ENCODE peak calls at places on chromosomes 2 and 18, in five cellular contexts. D is NCI-H1417 treated with DMSO at 0.1 percent for 48 hours, L is ELF-1, V is cardiac muscle cell, Q is activated gamma-delta T cell treated with Interleukin-2 at 50 U/mL for 16 hours. Z is an unnamed sample.

GRCh38 chr2:177675256-177676220 is 283.0 kb downstream of the AGPS start:
- DNase-seq in D (no peak), Q (no peak), V (no peak), L (no peak), Z (no peak)

GRCh38 chr2:189444322-189444721 is 3.0 kb downstream of the WDR75 start:
- DNase-seq in V (no peak), L (no peak), Q (no peak), D (no peak), Z (no peak)

GRCh38 chr2:231780909-231781797 is at the start of gene PDE6D:
- DNase-seq in V (peak; percentile 99), D (peak; percentile 86), Q (peak; percentile 96), L (peak; percentile 99), Z (peak; percentile 97)

GRCh38 chr2:40034801-40035200 is 255.7 kb upstream of the THUMPD2 start:
- DNase-seq in D (no peak), L (no peak), V (no peak), Q (no peak), Z (no peak)

GRCh38 chr2:217593732-217594131 is 409.1 kb downstream of the TNS1 start:
- DNase-seq in V (no peak), D (no peak), Q (no peak), L (no peak), Z (no peak)

GRCh38 chr2:188751786-188752185 is 222.4 kb upstream of the COL3A1 start:
- DNase-seq in L (no peak), D (no peak), V (no peak), Q (no peak), Z (no peak)

GRCh38 chr2:44770221-44771187 is 171.0 kb upstream of the SIX3 start:
- DNase-seq in D (no peak), L (no peak), V (no peak), Q (no peak), Z (no peak)

GRCh38 chr2:166727105-166727504 is 161.2 kb upstream of the XIRP2 start:
- DNase-seq in D (no peak), Q (no peak), V (no peak), L (no peak), Z (no peak)

GRCh38 chr18:48889115-48889941 is 61.4 kb downstream of the SMAD7 start:
- DNase-seq in D (no peak), Q (no peak), L (peak; percentile 89), V (peak; percentile 61), Z (no peak)

GRCh38 chr2:196245746-196246145 is 74.4 kb upstream of the STK17B start:
- DNase-seq in D (no peak), L (no peak), Q (no peak), V (no peak), Z (no peak)

GRCh38 chr2:100713106-100713505 is 106.8 kb upstream of the NPAS2 start:
- DNase-seq in D (no peak), Q (no peak), V (no peak), L (no peak), Z (no peak)

GRCh38 chr2:73918856-73919255 is 7.8 kb upstream of the DGUOK start:
- DNase-seq in D (no peak), L (no peak), Q (no peak), V (no peak), Z (no peak)

GRCh38 chr2:79437416-79438281 is 75.2 kb upstream of the CTNNA2 start:
- DNase-seq in L (peak; percentile 32), Q (no peak), V (no peak), D (no peak), Z (no peak)

GRCh38 chr18:46587568-46587967 is 69.5 kb downstream of the LOXHD1 start:
- DNase-seq in D (no peak), V (no peak), Q (no peak), L (no peak), Z (no peak)

GRCh38 chr2:145423809-145424208 is 903.9 kb upstream of the ZEB2 start:
- DNase-seq in D (no peak), L (no peak), V (no peak), Q (no peak), Z (no peak)

GRCh38 chr18:35477974-35478373 is 19.8 kb downstream of the INO80C start:
- DNase-seq in Q (no peak), D (no peak), V (no peak), L (no peak), Z (no peak)

GRCh38 chr2:147025611-147026010 is 819.2 kb upstream of the ACVR2A start:
- DNase-seq in D (no peak), L (no peak), V (peak; percentile 72), Q (no peak), Z (no peak)

GRCh38 chr2:883260-884026 is 67.2 kb upstream of the SNTG2 start:
- DNase-seq in Q (no peak), D (no peak), V (no peak), L (no peak), Z (no peak)

GRCh38 chr2:132547089-132547687 is 122.8 kb downstream of the LYPD1 start:
- DNase-seq in Q (no peak), L (peak; percentile 62), V (peak; percentile 82), D (no peak), Z (peak; percentile 57)

GRCh38 chr2:232073031-232073430 is 111.5 kb downstream of the DIS3L2 start:
- DNase-seq in V (no peak), D (no peak), L (no peak), Q (no peak), Z (no peak)

GRCh38 chr2:67389286-67389685 is 7.8 kb upstream of the ETAA1 start:
- DNase-seq in V (peak; percentile 80), L (no peak), Q (no peak), D (no peak), Z (no peak)

GRCh38 chr2:138476940-138477339 is 24.6 kb upstream of the SPOPL start:
- DNase-seq in Q (no peak), D (no peak), L (no peak), V (no peak), Z (no peak)

GRCh38 chr18:60684843-60685513 is 312.4 kb upstream of the MC4R start:
- DNase-seq in D (peak; percentile 78), V (peak; percentile 45), L (peak; percentile 52), Q (no peak), Z (no peak)

GRCh38 chr2:219661197-219661954 is 33.9 kb downstream of the SLC4A3 start:
- DNase-seq in V (peak; percentile 29), Q (no peak), D (no peak), L (no peak), Z (peak; percentile 77)

GRCh38 chr2:127085260-127085666 is 21.7 kb downstream of the BIN1 start:
- DNase-seq in L (peak; percentile 95), V (peak; percentile 65), D (no peak), Q (no peak), Z (no peak)

GRCh38 chr2:72036173-72036545 is 111.5 kb downstream of the CYP26B1 start:
- DNase-seq in D (no peak), L (no peak), Q (no peak), V (no peak), Z (no peak)

GRCh38 chr2:134736167-134736885 is 17.5 kb upstream of the TMEM163 start:
- DNase-seq in Q (no peak), D (no peak), V (peak; percentile 78), L (peak; percentile 39), Z (no peak)